ENCODE peak calls at places on chromosomes 7 and 10, in nine cellular contexts. P is neural crest cell; T is fibroblast of gingiva; S is GM06990; V is PC-3; N is stimulated activated CD4-positive, alpha-beta T cell treated with anti-CD3 and anti-CD28 coated beads, Interleukin-1b, Interleukin-23, amount 100 ng/mL, for 48 hours; U is myocyte; F is ACHN; L is activated B cell treated with CpG ODN at 0.5 μM for 24 hours. M is an unnamed sample.

GRCh38 chr7:75729851-75730274 is 8.9 kb downstream of the HIP1 start:
- DNase-seq in L (no peak), N (no peak), T (no peak), V (no peak), U (no peak), S (no peak), F (no peak), P (no peak), M (no peak)

GRCh38 chr7:12103948-12104347 is 107.1 kb upstream of the TMEM106B start:
- DNase-seq in P (no peak), L (no peak), F (no peak), T (no peak), S (no peak), U (no peak), N (no peak), V (peak), M (no peak)

GRCh38 chr10:17147884-17148494 is 18.4 kb upstream of the CUBN start:
- DNase-seq in F (no peak), P (no peak), N (no peak), V (no peak), L (no peak), T (no peak), S (no peak), U (no peak), M (no peak)

GRCh38 chr10:70125918-70126590 is 6.6 kb downstream of the AIFM2 start:
- DNase-seq in F (no peak), U (no peak), T (no peak), S (no peak), N (no peak), V (no peak), P (no peak), L (no peak), M (no peak)

GRCh38 chr10:71857934-71858890 is 7.2 kb upstream of the PSAP start:
- DNase-seq in L (no peak), T (no peak), N (no peak), V (no peak), P (no peak), U (no peak), F (no peak), S (no peak), M (no peak)

GRCh38 chr10:69073025-69073424 is 14.9 kb upstream of the SRGN start:
- DNase-seq in F (no peak), T (no peak), S (no peak), N (no peak), P (no peak), L (no peak), V (no peak), U (no peak), M (no peak)

GRCh38 chr10:122521011-122521410 is 39.5 kb upstream of the DMBT1 start:
- DNase-seq in V (no peak), T (peak), L (no peak), F (no peak), P (no peak), S (no peak), U (peak), N (no peak), M (no peak)

GRCh38 chr7:42511027-42511426 is 274.0 kb upstream of the GLI3 start:
- DNase-seq in V (peak), L (no peak), U (no peak), S (no peak), N (no peak), T (no peak), P (no peak), F (no peak), M (no peak)

GRCh38 chr7:71594746-71595145 is 462.8 kb downstream of the GALNT17 start:
- DNase-seq in L (no peak), V (no peak), N (no peak), S (no peak), T (no peak), P (no peak), U (peak), F (no peak), M (no peak)

GRCh38 chr10:86698207-86698940 is 30.1 kb downstream of the LDB3 start:
- DNase-seq in N (no peak), F (no peak), U (no peak), S (no peak), T (no peak), P (no peak), L (no peak), V (no peak), M (no peak)

GRCh38 chr10:22670796-22671195 is 43.6 kb downstream of the PIP4K2A start:
- DNase-seq in S (no peak), V (no peak), L (no peak), T (peak), N (no peak), P (no peak), U (peak), F (no peak), M (no peak)

GRCh38 chr7:130290745-130291144 is 2.2 kb upstream of the CPA4 start:
- DNase-seq in T (no peak), S (no peak), V (peak), L (no peak), N (no peak), F (peak), P (no peak), U (no peak), M (no peak)

GRCh38 chr7:94252971-94253370 is 141.7 kb upstream of the COL1A2 start:
- DNase-seq in V (no peak), L (no peak), U (peak), P (no peak), S (no peak), T (no peak), N (no peak), F (no peak), M (no peak)

GRCh38 chr10:119022846-119023552 is 6.5 kb upstream of the NANOS1 start:
- DNase-seq in P (no peak), U (peak), T (peak), S (no peak), N (no peak), V (peak), L (no peak), F (peak), M (no peak)

GRCh38 chr7:41758321-41758720 is 55.4 kb upstream of the INHBA start:
- DNase-seq in U (no peak), F (no peak), V (no peak), P (no peak), L (no peak), N (no peak), T (peak), S (no peak), M (no peak)

GRCh38 chr7:966291-967069 is 8.9 kb downstream of the COX19 start:
- DNase-seq in L (no peak), U (no peak), S (no peak), V (no peak), T (no peak), N (no peak), F (no peak), P (no peak), M (no peak)

GRCh38 chr10:27724287-27724686 is 21.3 kb downstream of the MKX start:
- DNase-seq in F (no peak), L (no peak), S (no peak), P (no peak), V (peak), U (peak), T (peak), N (no peak), M (no peak)

GRCh38 chr10:33052915-33053810 is 95.1 kb upstream of the ITGB1 start:
- DNase-seq in F (no peak), S (no peak), P (no peak), N (no peak), V (peak), L (no peak), U (no peak), T (no peak), M (no peak)

GRCh38 chr7:12637819-12638592 is 49.4 kb upstream of the ARL4A start:
- DNase-seq in T (no peak), N (no peak), V (no peak), L (no peak), U (peak), P (no peak), S (no peak), F (no peak), M (no peak)

GRCh38 chr10:30092151-30092790 is 32.9 kb upstream of the JCAD start:
- DNase-seq in N (no peak), V (peak), S (no peak), L (no peak), U (peak), T (no peak), F (peak), P (no peak), M (peak)

GRCh38 chr10:78255796-78256638 is 222.4 kb downstream of the RPS24 start:
- DNase-seq in L (no peak), F (peak), N (no peak), P (no peak), V (peak), S (no peak), T (peak), U (peak), M (peak)

GRCh38 chr10:14137391-14137790 is 193.3 kb downstream of the FRMD4A start:
- DNase-seq in U (no peak), T (no peak), V (no peak), F (no peak), P (no peak), N (no peak), L (no peak), S (no peak), M (no peak)

GRCh38 chr10:33291053-33291592 is 43.3 kb downstream of the NRP1 start:
- DNase-seq in N (no peak), F (peak), P (no peak), L (no peak), U (peak), T (peak), V (peak), S (no peak), M (peak)

GRCh38 chr7:696426-697258 is 29.9 kb upstream of the DNAAF5 start:
- DNase-seq in L (no peak), U (no peak), P (no peak), V (no peak), F (no peak), S (no peak), N (no peak), T (no peak), M (no peak)

GRCh38 chr10:50850576-50851340 is 34.7 kb downstream of the A1CF start:
- DNase-seq in T (no peak), P (no peak), S (no peak), F (no peak), N (no peak), L (no peak), U (no peak), V (no peak), M (no peak)

GRCh38 chr10:14032406-14032998 is 298.2 kb downstream of the FRMD4A start:
- DNase-seq in F (no peak), P (peak), T (no peak), V (no peak), S (no peak), N (peak), L (peak), U (no peak), M (no peak)

GRCh38 chr10:60384006-60384405 is 5.7 kb downstream of the ANK3 start:
- DNase-seq in V (no peak), F (peak), L (no peak), P (no peak), T (peak), U (no peak), S (no peak), N (no peak), M (no peak)

GRCh38 chr10:51144161-51144781 is 70.0 kb downstream of the PRKG1 start:
- DNase-seq in V (no peak), T (no peak), N (no peak), S (no peak), F (no peak), L (no peak), U (no peak), P (no peak), M (no peak)

GRCh38 chr10:88831709-88832108 is 19.9 kb downstream of the ANKRD22 start:
- DNase-seq in N (peak), S (no peak), U (no peak), T (no peak), P (no peak), L (no peak), F (no peak), V (no peak), M (no peak)

GRCh38 chr7:5630670-5631069 is 150.8 kb downstream of the RNF216 start:
- DNase-seq in N (peak), S (no peak), F (no peak), U (no peak), V (no peak), P (no peak), T (peak), L (no peak), M (no peak)

GRCh38 chr7:533266-533665 is 13.6 kb upstream of the PDGFA start:
- DNase-seq in L (no peak), S (no peak), T (no peak), V (no peak), U (no peak), P (no peak), N (no peak), F (no peak), M (no peak)

GRCh38 chr10:92789067-92789466 is 59.3 kb upstream of the EXOC6 start:
- DNase-seq in V (no peak), F (no peak), U (no peak), T (no peak), N (no peak), L (peak), P (no peak), S (peak), M (no peak)

GRCh38 chr7:75599244-75599771 is 107.2 kb downstream of the SPDYE5 start:
- DNase-seq in F (no peak), N (no peak), S (no peak), T (no peak), V (no peak), P (peak), L (no peak), U (peak), M (no peak)

GRCh38 chr7:157513162-157513621 is 176.4 kb downstream of the DNAJB6 start:
- DNase-seq in S (no peak), N (no peak), P (no peak), L (no peak), T (no peak), F (no peak), U (no peak), V (no peak), M (no peak)

GRCh38 chr10:58742141-58742540 is 229.5 kb downstream of the BICC1 start:
- DNase-seq in P (no peak), U (peak), F (no peak), S (no peak), L (no peak), N (no peak), V (no peak), T (no peak), M (no peak)

GRCh38 chr7:150781016-150781415 is 19.1 kb downstream of the TMEM176B start:
- DNase-seq in N (no peak), V (no peak), S (no peak), T (peak), U (peak), L (no peak), F (no peak), P (no peak), M (no peak)

GRCh38 chr7:19177269-19177668 is 32.0 kb upstream of the FERD3L start:
- DNase-seq in U (peak), V (peak), N (no peak), P (no peak), T (peak), F (no peak), S (no peak), L (no peak), M (no peak)

GRCh38 chr7:94394399-94395140 is at the start of gene COL1A2:
- DNase-seq in L (peak), T (peak), N (no peak), U (peak), P (peak), S (peak), V (peak), F (no peak), M (peak)

M was measured in amniotic stem cell.